ENCODE peak calls at places on chromosomes 11 and 22, in four cellular contexts. D, N, R and M are unnamed samples.

GRCh38 chr11:109978895-109979294 is 114.3 kb upstream of the ZC3H12C start:
- DNase-seq in N (no peak), D (no peak), R (no peak), M (no peak)

GRCh38 chr11:72821920-72822799 is 7.9 kb downstream of the ATG16L2 start:
- DNase-seq in R (peak), N (peak), D (no peak), M (no peak)

GRCh38 chr11:6351782-6352181 is 31.5 kb upstream of the CAVIN3 start:
- DNase-seq in N (no peak), D (no peak), R (no peak), M (no peak)

GRCh38 chr11:28133146-28133545 is 25.0 kb downstream of the METTL15 start:
- DNase-seq in N (no peak), D (no peak), R (no peak), M (no peak)

GRCh38 chr11:76542436-76542835 is 97.6 kb downstream of the EMSY start:
- DNase-seq in N (no peak), R (no peak), D (no peak), M (no peak)

GRCh38 chr22:22684605-22685561 is 40.5 kb downstream of the GGTLC2 start:
- DNase-seq in N (peak), R (no peak), D (peak), M (peak)

GRCh38 chr11:20193307-20193706 is 33.0 kb upstream of the DBX1 start:
- DNase-seq in R (no peak), D (no peak), N (no peak), M (no peak)

GRCh38 chr11:67416416-67417335 is 1.2 kb downstream of the CARNS1 start:
- DNase-seq in N (peak), D (peak), R (no peak), M (no peak)

GRCh38 chr11:69339916-69340565 is 46.1 kb downstream of the MYEOV start:
- DNase-seq in D (no peak), N (no peak), R (no peak), M (no peak)

GRCh38 chr11:128420943-128421342 is 166.4 kb downstream of the ETS1 start:
- DNase-seq in R (no peak), D (no peak), N (no peak), M (no peak)

GRCh38 chr11:65606876-65607613 is 7.0 kb downstream of the MAP3K11 start:
- DNase-seq in D (no peak), R (peak), N (peak), M (no peak)